ENCODE peak calls at places on chromosome X, in four cellular contexts. J, O, T and C are unnamed samples.

GRCh38 chrX:18994713-18995112 is 10.8 kb upstream of the PHKA2 start:
- DNase-seq in J (peak), O (peak), T (no peak), C (no peak)

GRCh38 chrX:155070663-155070974 is 317 bp downstream of the CMC4 start:
- DNase-seq in J (no peak), O (no peak), T (no peak), C (no peak)

GRCh38 chrX:69305333-69306062 is 140.2 kb upstream of the PJA1 start:
- DNase-seq in J (no peak), O (no peak), T (no peak), C (no peak)

GRCh38 chrX:40996886-40997530 is 88.2 kb upstream of the USP9X start:
- DNase-seq in J (no peak), O (peak), T (no peak), C (no peak)

GRCh38 chrX:132615396-132616131 is 126.7 kb upstream of the MBNL3 start:
- DNase-seq in J (no peak), O (peak), T (no peak), C (peak)

GRCh38 chrX:144637731-144638130 is 609.6 kb upstream of the SPANXN1 start:
- DNase-seq in J (no peak), O (no peak), T (no peak), C (no peak)

GRCh38 chrX:118420462-118420861 is 74.6 kb downstream of the WDR44 start:
- DNase-seq in J (peak), O (peak), T (no peak), C (no peak)

GRCh38 chrX:40009890-40010289 is 87.9 kb downstream of the BCOR start:
- DNase-seq in J (no peak), O (no peak), T (no peak), C (no peak)

GRCh38 chrX:1452497-1453389 is at the start of gene ASMTL:
- DNase-seq in J (peak), O (peak), T (peak), C (peak)

GRCh38 chrX:130170752-130171445 is 863 bp upstream of the RAB33A start:
- DNase-seq in J (no peak), O (no peak), T (no peak), C (peak)

GRCh38 chrX:29687687-29688086 is 527.7 kb upstream of the MAGEB2 start:
- DNase-seq in J (no peak), O (peak), T (no peak), C (no peak)

GRCh38 chrX:67555578-67556203 is 11.9 kb downstream of the AR start:
- DNase-seq in J (no peak), O (no peak), T (peak), C (peak)

GRCh38 chrX:53308836-53309235 is 27.5 kb upstream of the IQSEC2 start:
- DNase-seq in J (no peak), O (no peak), T (no peak), C (no peak)

GRCh38 chrX:3516051-3516541 is 169.6 kb upstream of the MXRA5 start:
- DNase-seq in J (no peak), O (peak), T (no peak), C (no peak)

GRCh38 chrX:7019555-7019954 is 128.0 kb upstream of the STS start:
- DNase-seq in J (no peak), O (no peak), T (no peak), C (no peak)

GRCh38 chrX:103017542-103017941 is 46.4 kb downstream of the BEX1 start:
- DNase-seq in J (no peak), O (no peak), T (no peak), C (no peak)

GRCh38 chrX:132423323-132423722 is 65.5 kb downstream of the MBNL3 start:
- DNase-seq in J (no peak), O (no peak), T (no peak), C (no peak)

GRCh38 chrX:110520053-110520452 is 161.4 kb downstream of the RTL9 start:
- DNase-seq in J (no peak), O (no peak), T (no peak), C (no peak)

GRCh38 chrX:15301924-15302323 is 13.5 kb downstream of the ASB11 start:
- DNase-seq in J (no peak), O (no peak), T (peak), C (peak)

GRCh38 chrX:154696328-154697045 is 43.1 kb upstream of the CTAG2 start:
- DNase-seq in J (no peak), O (peak), T (no peak), C (no peak)

GRCh38 chrX:42248226-42248625 is 324.9 kb upstream of the CASK start:
- DNase-seq in J (no peak), O (no peak), T (no peak), C (no peak)

GRCh38 chrX:149462849-149463248 is 42.3 kb downstream of the IDS start:
- DNase-seq in J (no peak), O (peak), T (no peak), C (no peak)

GRCh38 chrX:70088791-70089190 is 26.5 kb downstream of the OTUD6A start:
- DNase-seq in J (no peak), O (no peak), T (no peak), C (no peak)

GRCh38 chrX:13376857-13377441 is 57.1 kb upstream of the ATXN3L start:
- DNase-seq in J (peak), O (peak), T (peak), C (no peak)

DNA sequence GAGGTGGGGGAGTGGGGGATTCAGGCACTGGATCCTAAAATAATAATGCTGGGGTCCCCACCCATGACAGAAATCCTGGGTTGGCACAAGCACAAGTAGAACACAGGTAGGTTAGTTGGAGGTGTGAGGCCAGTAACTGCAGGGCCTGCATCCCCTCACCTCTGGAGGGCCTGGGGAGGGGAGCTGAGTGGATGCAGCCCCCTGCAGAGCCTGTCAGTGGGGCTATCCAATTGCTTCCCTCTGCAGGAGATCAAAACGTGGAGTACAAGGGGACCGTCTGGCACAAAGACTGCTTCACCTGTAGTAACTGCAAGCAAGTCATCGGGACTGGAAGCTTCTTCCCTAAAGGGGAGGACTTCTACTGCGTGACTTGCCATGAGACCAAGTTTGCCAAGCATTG is 43.7 kb downstream of the MAP7D3 start:
- DNase-seq in J (no peak), O (no peak), T (no peak), C (no peak)
- TF ChIP-seq CTCF in J (no peak), O (no peak), T (no peak), C (no peak)

GRCh38 chrX:134512566-134512965 is 52.6 kb downstream of the HPRT1 start:
- DNase-seq in J (peak), O (peak), T (no peak), C (no peak)

GRCh38 chrX:134513091-134513490 is 53.1 kb downstream of the HPRT1 start:
- DNase-seq in J (no peak), O (no peak), T (no peak), C (no peak)
- H3K27ac ChIP-seq in J (peak), O (peak), T (no peak), C (no peak)

GRCh38 chrX:43357741-43358140 is 298.4 kb upstream of the MAOA start:
- DNase-seq in J (no peak), O (no peak), T (no peak), C (no peak)
- TF ChIP-seq CTCF in J (no peak), O (no peak), T (no peak), C (no peak)

GRCh38 chrX:107574054-107574683 is 54.1 kb upstream of the PRPS1 start:
- DNase-seq in J (peak), O (peak), T (no peak), C (no peak)
- H3K27ac ChIP-seq in J (peak), O (peak), T (no peak), C (no peak)

GRCh38 chrX:106862972-106863688 is 40.0 kb downstream of the RIPPLY1 start:
- DNase-seq in J (no peak), O (no peak), T (no peak), C (no peak)
- TF ChIP-seq CTCF in J (peak), O (no peak), T (no peak), C (peak)

GRCh38 chrX:9532349-9532748 is 67.5 kb downstream of the TBL1X start:
- DNase-seq in J (no peak), O (peak), T (no peak), C (no peak)
- H3K27ac ChIP-seq in J (no peak), O (no peak), T (no peak), C (no peak)